ENCODE peak calls at places on chromosomes 4 and X, in seven cellular contexts. X is IMR-90, Z is trophoblast cell, T is mesendoderm, E is H1, L is neuronal stem cell, W is mesenchymal stem cell. G is an unnamed sample.
A peak's percentile ranks its signal among the peaks of the same experiment; 100 is the strongest.

GRCh38 chr4:140331245-140331644 is 42.2 kb upstream of the SCOC start:
- DNase-seq in Z (no peak), E (no peak), W (no peak), L (no peak), T (no peak), X (no peak), G (no peak)

GRCh38 chrX:136397001-136397400 is 90.7 kb upstream of the BRS3 start:
- DNase-seq in T (peak; percentile 33), L (no peak), W (peak; percentile 0), E (no peak), Z (no peak), X (no peak), G (no peak)

GRCh38 chrX:76893930-76894329 is 466.4 kb downstream of the MAGEE1 start:
- DNase-seq in W (no peak), L (no peak), Z (no peak), E (no peak), T (no peak), X (no peak), G (no peak)

GRCh38 chrX:86103061-86103460 is 45.2 kb upstream of the DACH2 start:
- DNase-seq in W (no peak), Z (peak; percentile 10), T (no peak), E (no peak), L (no peak), X (no peak), G (no peak)

GRCh38 chr4:189143255-189143654 is 797.4 kb upstream of the FRG1 start:
- DNase-seq in T (no peak), E (no peak), X (peak; percentile 66), W (peak; percentile 80), Z (peak; percentile 21), L (no peak), G (no peak)

GRCh38 chrX:129648514-129649267 is 6.1 kb downstream of the APLN start:
- DNase-seq in W (no peak), Z (no peak), L (no peak), E (no peak), T (no peak), X (no peak), G (peak; percentile 17)

GRCh38 chr4:128385683-128386304 is 98.2 kb upstream of the PGRMC2 start:
- DNase-seq in W (peak; percentile 99), T (peak; percentile 87), L (no peak), Z (peak; percentile 59), E (no peak), X (peak; percentile 80), G (no peak)

GRCh38 chrX:134810211-134810610 is 151.9 kb upstream of the PLAC1 start:
- DNase-seq in Z (peak; percentile 75), L (no peak), E (no peak), W (no peak), X (peak; percentile 12), T (no peak), G (no peak)

GRCh38 chr4:105601406-105601805 is 49.0 kb downstream of the ARHGEF38 start:
- DNase-seq in L (no peak), X (no peak), Z (no peak), T (no peak), W (no peak), E (no peak), G (no peak)

GRCh38 chrX:133081990-133082389 is 14.9 kb downstream of the USP26 start:
- DNase-seq in Z (no peak), L (no peak), T (no peak), X (no peak), E (no peak), W (no peak), G (no peak)

GRCh38 chr4:6925357-6925836 is 15.8 kb downstream of the TBC1D14 start:
- DNase-seq in X (no peak), W (no peak), T (no peak), Z (no peak), E (no peak), L (no peak), G (no peak)
- H3K9ac ChIP-seq in X (no peak overlapping the region), W (no peak overlapping the region), T (no peak overlapping the region), Z (no peak overlapping the region), E (no peak overlapping the region), L (no peak overlapping the region), G (no peak overlapping the region)

DNA sequence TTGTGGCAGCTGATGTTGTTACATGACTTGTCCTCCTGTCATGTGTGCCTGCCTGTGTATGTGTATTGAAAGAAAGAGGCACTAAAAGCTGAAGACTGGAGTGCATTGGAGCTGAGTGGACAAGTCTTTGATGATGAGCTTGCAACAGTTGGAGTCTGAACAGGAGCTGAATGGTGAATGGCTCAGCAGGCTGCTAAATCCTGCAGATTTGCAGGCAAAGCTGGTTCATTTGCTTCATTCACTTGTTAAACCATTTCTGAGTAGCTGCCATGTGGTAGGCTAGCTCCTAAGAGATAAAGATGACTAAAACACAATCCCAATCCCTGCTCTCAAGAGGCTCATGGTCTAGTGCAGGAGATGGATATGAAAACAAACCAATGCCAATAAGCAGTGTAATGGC is 217.3 kb downstream of the CHRDL1 start:
- DNase-seq in X (no peak), W (no peak), L (no peak), E (no peak), T (no peak), Z (no peak), G (no peak)
- H3K4ac ChIP-seq in X (no peak overlapping the region), W (no peak overlapping the region), L (no peak overlapping the region), E (no peak overlapping the region), T (no peak overlapping the region), Z (no peak overlapping the region), G (no peak overlapping the region)

DNA sequence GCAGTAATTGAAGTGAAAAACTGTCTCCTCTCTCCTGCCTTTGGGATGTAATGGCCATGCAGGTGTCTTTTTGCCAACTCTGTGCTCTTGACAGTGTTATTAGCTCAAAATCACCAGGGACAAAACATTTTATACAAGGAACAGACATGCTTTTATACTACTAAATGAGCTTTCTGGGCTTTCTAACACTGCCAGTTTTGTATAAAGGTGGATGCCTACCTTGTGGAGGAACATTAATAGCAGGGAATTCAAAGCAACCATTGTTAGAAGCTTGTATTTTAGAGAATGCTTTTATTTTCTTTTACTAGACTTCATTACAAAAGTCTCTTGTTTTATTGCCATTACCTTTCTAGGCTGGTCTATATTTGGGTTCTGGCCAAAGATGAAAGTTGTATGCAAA is 54.7 kb upstream of the ARSJ start:
- DNase-seq in L (no peak), E (no peak), W (no peak), T (no peak), X (no peak), Z (no peak), G (no peak)
- H3K9ac ChIP-seq in L (no peak overlapping the region), E (no peak overlapping the region), W (no peak overlapping the region), T (no peak overlapping the region), X (no peak overlapping the region), Z (no peak overlapping the region), G (no peak overlapping the region)

GRCh38 chr4:184887333-184887732 is 61.6 kb upstream of the ACSL1 start:
- DNase-seq in E (no peak), Z (no peak), T (no peak), L (no peak), W (no peak), X (no peak), G (no peak)
- H3K4ac ChIP-seq in E (no peak overlapping the region), Z (no peak overlapping the region), T (no peak overlapping the region), L (no peak overlapping the region), W (no peak overlapping the region), X (no peak overlapping the region), G (no peak overlapping the region)

GRCh38 chr4:85933306-85933640 is 426.6 kb downstream of the MAPK10 start:
- DNase-seq in X (no peak), L (no peak), W (no peak), Z (no peak), T (no peak), E (no peak), G (no peak)

GRCh38 chr4:85928775-85929585 is 430.9 kb downstream of the MAPK10 start:
- DNase-seq in T (no peak), L (no peak), E (no peak), Z (peak; percentile 17), X (peak; percentile 47), W (peak; percentile 35), G (no peak)

GRCh38 chr4:85925071-85925470 is 434.8 kb downstream of the MAPK10 start:
- DNase-seq in L (no peak), E (no peak), Z (no peak), X (no peak), W (no peak), T (no peak), G (no peak)

GRCh38 chr4:85932371-85933305 is 427.2 kb downstream of the MAPK10 start:
- DNase-seq in T (peak; percentile 36), E (no peak), Z (peak; percentile 47), X (no peak), L (no peak), W (no peak), G (no peak)

DNA sequence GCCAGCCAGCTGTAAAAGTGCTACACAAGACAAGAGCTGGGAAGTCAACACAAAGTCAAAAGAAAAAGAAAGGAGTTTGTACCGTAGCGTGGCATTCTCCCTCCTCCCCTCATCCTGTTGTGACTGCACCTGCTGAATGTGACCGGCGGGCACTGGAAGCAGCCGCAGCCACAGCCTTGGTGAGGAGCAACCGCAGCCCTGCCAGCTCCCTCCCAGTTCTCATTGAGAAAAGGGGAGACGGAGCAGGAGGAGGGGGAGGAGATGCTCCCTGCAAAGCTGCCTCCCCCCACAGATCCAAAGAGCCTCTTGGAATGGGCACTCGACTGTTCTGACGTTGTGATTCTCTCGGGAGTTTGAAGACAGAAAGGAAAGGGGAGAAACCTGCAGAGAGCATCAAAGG is 429.9 kb downstream of the MAPK10 start:
- DNase-seq in Z (no peak), T (no peak), X (no peak), E (peak; percentile 64), L (peak; percentile 44), W (no peak), G (no peak)
- H3K9ac ChIP-seq in Z (no peak overlapping the region), T (no peak overlapping the region), X (no peak overlapping the region), E (peak overlapping the region; percentile 40), L (no peak overlapping the region), W (no peak overlapping the region), G (no peak overlapping the region)

DNA sequence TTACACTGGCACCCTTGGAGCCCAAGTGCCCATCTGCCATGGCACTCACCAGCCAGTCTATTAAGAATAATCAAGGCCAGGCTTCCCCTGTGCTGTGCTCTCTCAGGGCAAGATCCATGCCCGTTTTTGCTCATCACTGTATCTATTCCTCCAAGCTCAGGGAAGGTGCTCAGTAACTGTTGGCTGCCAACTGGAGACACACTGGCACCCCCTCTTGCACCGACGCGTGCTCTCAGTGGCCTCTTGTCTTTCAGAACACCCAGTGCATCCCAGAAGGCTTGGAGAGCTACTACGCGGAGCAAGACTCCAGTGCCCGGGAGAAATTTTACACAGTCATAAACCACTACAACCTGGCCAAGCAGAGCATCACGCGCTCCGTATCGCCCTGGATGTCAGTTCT is 30.1 kb downstream of the NSG1 start:
- DNase-seq in X (no peak), T (no peak), E (no peak), L (no peak), W (no peak), Z (no peak), G (peak; percentile 12)
- H3K4ac ChIP-seq in X (no peak overlapping the region), T (no peak overlapping the region), E (no peak overlapping the region), L (no peak overlapping the region), W (no peak overlapping the region), Z (no peak overlapping the region), G (no peak overlapping the region)

GRCh38 chrX:115650916-115651315 is 89.9 kb downstream of the PLS3 start:
- DNase-seq in T (peak; percentile 67), E (peak; percentile 50), W (peak; percentile 53), X (peak; percentile 47), Z (peak; percentile 58), L (peak; percentile 18), G (peak; percentile 71)
- H3K9ac ChIP-seq in T (no peak overlapping the region), E (no peak overlapping the region), W (no peak overlapping the region), X (no peak overlapping the region), Z (no peak overlapping the region), L (no peak overlapping the region), G (no peak overlapping the region)

DNA sequence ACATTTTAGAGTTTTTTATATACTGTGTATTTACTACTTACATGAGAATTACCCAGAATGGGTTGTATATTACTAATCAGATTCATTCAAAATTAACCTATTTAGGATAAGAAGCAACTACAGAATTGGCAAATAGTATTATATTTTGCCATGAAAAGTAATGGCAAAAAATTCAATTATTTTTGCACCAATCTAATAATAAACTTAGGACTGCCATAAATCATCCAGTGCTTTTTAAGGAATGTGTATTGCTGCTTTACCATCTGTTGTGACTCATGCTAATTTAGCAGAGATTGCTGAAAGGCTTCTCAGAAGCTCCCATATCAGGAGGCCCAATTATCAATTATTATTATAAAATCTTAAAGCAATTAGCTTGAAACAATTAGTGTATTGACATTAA is 24.0 kb downstream of the NPY2R start:
- DNase-seq in E (no peak), T (no peak), W (no peak), X (no peak), Z (no peak), L (no peak), G (no peak)
- H3K4ac ChIP-seq in E (no peak overlapping the region), T (no peak overlapping the region), W (no peak overlapping the region), X (no peak overlapping the region), Z (no peak overlapping the region), L (no peak overlapping the region), G (no peak overlapping the region)

G was measured in H9.